ENCODE peak calls at places on chromosomes 13 and 19, in ten cellular contexts. X is lower leg skin, M is fibroblast of pulmonary artery, H is AG09309, I is endothelial cell of umbilical vein, U is OCI-LY7, R is cardiac fibroblast, S is hepatocyte, Y is epithelial cell of esophagus, F is body of pancreas. W is an unnamed sample.

GRCh38 chr13:73138276-73138950 is 79.6 kb downstream of the KLF5 start:
- DNase-seq in R (peak; percentile 15), X (no peak), M (peak; percentile 19), U (no peak), H (no peak), Y (peak; percentile 40), S (peak; percentile 55), I (no peak), F (peak; percentile 44), W (no peak)

GRCh38 chr19:1000095-1000494 is at the start of gene GRIN3B:
- DNase-seq in U (peak; percentile 57), M (peak; percentile 51), Y (peak; percentile 76), R (peak; percentile 58), H (no peak), I (peak; percentile 34), X (no peak), S (peak; percentile 85), F (peak; percentile 66), W (no peak)

GRCh38 chr19:16386619-16387240 is 62.1 kb downstream of the KLF2 start:
- DNase-seq in U (peak; percentile 80), M (peak; percentile 79), F (peak; percentile 54), R (peak; percentile 78), X (no peak), I (peak; percentile 72), H (peak; percentile 18), S (peak; percentile 72), Y (peak; percentile 65), W (peak; percentile 32)

GRCh38 chr13:39506559-39507390 is 96.2 kb downstream of the LHFPL6 start:
- DNase-seq in Y (peak; percentile 98), M (no peak), S (no peak), I (no peak), H (no peak), U (peak; percentile 51), R (no peak), F (no peak), X (no peak), W (no peak)

GRCh38 chr13:71306821-71307220 is 560.2 kb downstream of the DACH1 start:
- DNase-seq in Y (no peak), H (no peak), U (no peak), F (no peak), M (no peak), R (no peak), S (no peak), X (no peak), I (no peak), W (no peak)

GRCh38 chr19:43524922-43525835 is 1.8 kb downstream of the ETHE1 start:
- DNase-seq in M (peak; percentile 64), R (peak; percentile 67), X (peak; percentile 94), H (no peak), I (peak; percentile 51), U (no peak), Y (peak; percentile 90), F (peak; percentile 65), S (peak; percentile 75), W (no peak)

GRCh38 chr13:109196896-109197295 is 567.5 kb downstream of the MYO16 start:
- DNase-seq in H (no peak), I (no peak), M (no peak), F (no peak), Y (no peak), R (no peak), S (no peak), X (no peak), U (no peak), W (no peak)

GRCh38 chr19:45130888-45131615 is 29.7 kb downstream of the NKPD1 start:
- DNase-seq in X (no peak), R (no peak), M (no peak), U (peak; percentile 89), S (peak; percentile 62), I (peak; percentile 6), F (peak; percentile 24), Y (peak; percentile 61), H (no peak), W (no peak)

GRCh38 chr13:33286143-33286542 is 588 bp upstream of the STARD13 start:
- DNase-seq in R (peak; percentile 49), Y (no peak), U (no peak), F (no peak), X (no peak), H (no peak), I (no peak), M (peak; percentile 42), S (peak; percentile 72), W (no peak)

GRCh38 chr19:7636691-7637373 is at the start of gene STXBP2:
- DNase-seq in M (peak; percentile 42), X (peak; percentile 95), U (peak; percentile 91), F (peak; percentile 94), R (peak; percentile 46), H (no peak), Y (peak; percentile 84), S (peak; percentile 94), I (peak; percentile 34), W (no peak)

GRCh38 chr13:98575009-98575866 is 1.7 kb downstream of the STK24 start:
- DNase-seq in Y (no peak), U (peak; percentile 22), S (no peak), F (no peak), X (no peak), M (no peak), R (peak; percentile 26), H (no peak), I (peak; percentile 59), W (no peak)

GRCh38 chr19:17311455-17312248 is 2.3 kb downstream of the DDA1 start:
- DNase-seq in R (no peak), F (peak; percentile 16), S (peak; percentile 74), M (peak; percentile 64), X (no peak), U (no peak), H (no peak), I (no peak), Y (peak; percentile 77), W (no peak)

GRCh38 chr19:46495789-46496099 is at the start of gene PNMA8B:
- DNase-seq in R (peak; percentile 61), F (peak; percentile 80), I (no peak), H (no peak), X (no peak), S (peak; percentile 90), U (peak; percentile 87), M (peak; percentile 52), Y (peak; percentile 90), W (no peak)

GRCh38 chr13:100848304-100848703 is 173.7 kb upstream of the TMTC4 start:
- DNase-seq in X (no peak), U (no peak), H (no peak), I (no peak), Y (no peak), S (no peak), M (no peak), R (no peak), F (no peak), W (no peak)
- TF ChIP-seq CTCF in X (no peak), U (no peak), H (no peak), I (no peak), Y (no peak), S (no peak), M (no peak), R (no peak), F (no peak), W (no peak)

DNA sequence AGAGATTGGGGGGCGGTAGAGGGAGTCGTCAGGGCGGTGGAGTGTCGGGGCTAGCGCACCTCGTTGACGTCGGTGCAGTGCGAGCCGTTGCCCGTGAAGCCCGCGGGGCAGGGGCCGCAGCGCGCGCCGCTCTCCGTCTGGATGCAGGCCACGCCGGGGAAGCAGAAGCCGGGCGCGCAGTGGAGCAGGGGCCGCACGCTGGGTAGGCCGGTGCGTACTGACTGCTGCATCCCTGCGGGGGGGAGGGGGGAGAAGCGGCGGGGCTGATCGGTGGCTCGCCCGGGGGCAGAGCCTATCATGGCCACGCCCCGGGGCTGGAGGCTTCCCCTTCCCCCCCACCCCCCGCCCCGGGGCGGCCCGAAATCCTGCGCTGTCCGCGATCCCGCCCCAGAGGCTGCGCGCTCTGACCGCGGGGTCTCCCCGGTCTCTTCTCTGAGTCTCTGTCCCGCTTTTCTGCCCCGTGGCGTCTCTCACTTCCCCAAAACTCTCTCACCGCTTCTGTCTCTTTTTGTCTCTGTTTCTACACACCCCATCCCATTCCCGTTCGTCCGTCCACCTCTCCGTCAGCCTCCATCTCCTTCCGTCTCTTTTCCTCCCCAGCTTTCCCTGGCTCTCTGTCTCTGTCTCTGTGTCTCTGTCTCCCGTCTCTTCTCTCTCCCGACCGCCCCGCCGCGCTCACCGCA is 1.1 kb downstream of the COMP start:
- DNase-seq in Y (no peak), U (no peak), R (peak; percentile 41), S (peak; percentile 57), X (no peak), F (peak; percentile 41), H (no peak), M (no peak), I (no peak), W (no peak)
- H3K4me3 ChIP-seq in Y (no peak overlapping the region), U (no peak overlapping the region), R (no peak overlapping the region), S (no peak overlapping the region), X (no peak overlapping the region), F (no peak overlapping the region), H (peak overlapping the region; percentile 60), M (no peak overlapping the region), I (no peak overlapping the region), W (no peak overlapping the region)

GRCh38 chr13:112690242-112690943 is 555 bp downstream of the ATP11A start:
- DNase-seq in F (peak; percentile 61), M (peak; percentile 35), R (peak; percentile 43), Y (peak; percentile 27), X (peak; percentile 90), U (peak; percentile 48), H (no peak), I (peak; percentile 24), S (peak; percentile 63), W (peak; percentile 3)

GRCh38 chr13:112687836-112688559 is 1.8 kb upstream of the ATP11A start:
- DNase-seq in R (no peak), U (no peak), I (no peak), X (peak; percentile 67), Y (no peak), M (no peak), S (no peak), H (no peak), F (no peak), W (no peak)

GRCh38 chr13:112692104-112692503 is 2.3 kb downstream of the ATP11A start:
- DNase-seq in F (no peak), H (no peak), U (no peak), M (no peak), S (no peak), Y (no peak), I (no peak), R (no peak), X (peak; percentile 29), W (no peak)

GRCh38 chr13:112688560-112689497 is 1.0 kb upstream of the ATP11A start:
- DNase-seq in R (no peak), F (peak; percentile 59), H (no peak), Y (no peak), S (no peak), X (no peak), I (peak; percentile 13), U (peak; percentile 1), M (peak; percentile 6), W (no peak)

GRCh38 chr13:112689498-112690241 is at the start of gene ATP11A:
- DNase-seq in H (peak; percentile 64), M (peak; percentile 93), F (peak; percentile 95), U (peak; percentile 72), S (peak; percentile 97), I (peak; percentile 90), R (peak; percentile 96), X (peak; percentile 98), Y (peak; percentile 94), W (peak; percentile 60)
- TF ChIP-seq CTCF in H (no peak), M (no peak), F (no peak), U (no peak), S (peak; percentile 6), I (no peak), R (no peak), X (no peak), Y (no peak), W (no peak)

GRCh38 chr19:49147923-49148682 is 7.1 kb downstream of the HRC start:
- DNase-seq in H (no peak), Y (no peak), X (no peak), M (no peak), F (no peak), U (no peak), S (no peak), I (peak; percentile 50), R (no peak), W (no peak)
- H3K4me3 ChIP-seq in H (no peak overlapping the region), Y (no peak overlapping the region), X (no peak overlapping the region), M (no peak overlapping the region), F (no peak overlapping the region), U (no peak overlapping the region), S (no peak overlapping the region), I (no peak overlapping the region), R (no peak overlapping the region), W (no peak overlapping the region)

W was measured in astrocyte of the cerebellum.